ENCODE peak calls at places on chromosomes 12 and 14, in seven cellular contexts. N, X, A, O, M, J and S are unnamed samples.

GRCh38 chr14:31025335-31026075 is at the start of gene AP4S1:
- DNase-seq in N (peak), X (peak), A (no peak), O (peak), M (peak), J (peak), S (no peak)

GRCh38 chr14:100018482-100018881 is 46.7 kb upstream of the EVL start:
- DNase-seq in N (no peak), X (no peak), A (no peak), O (peak), M (no peak), J (peak), S (no peak)

GRCh38 chr12:107318554-107318803 is 225.1 kb upstream of the CRY1 start:
- DNase-seq in N (no peak), X (no peak), A (no peak), O (peak), M (no peak), J (no peak), S (no peak)

GRCh38 chr12:96445743-96446655 is 43.4 kb upstream of the CFAP54 start:
- DNase-seq in N (peak), X (peak), A (no peak), O (peak), M (no peak), J (no peak), S (peak)

GRCh38 chr14:51251486-51251885 is 11.4 kb downstream of the TMX1 start:
- DNase-seq in N (no peak), X (no peak), A (no peak), O (no peak), M (no peak), J (no peak), S (peak)

GRCh38 chr12:117023998-117024960 is 74.9 kb downstream of the TESC start:
- DNase-seq in N (no peak), X (no peak), A (no peak), O (no peak), M (peak), J (no peak), S (no peak)

GRCh38 chr14:104706733-104707628 is 17.0 kb upstream of the ADSS1 start:
- DNase-seq in N (no peak), X (no peak), A (no peak), O (no peak), M (no peak), J (no peak), S (no peak)

GRCh38 chr14:91911474-91912032 is 35.9 kb downstream of the FBLN5 start:
- DNase-seq in N (peak), X (peak), A (peak), O (peak), M (peak), J (no peak), S (no peak)

GRCh38 chr12:52534482-52534881 is 14.3 kb upstream of the KRT5 start:
- DNase-seq in N (no peak), X (no peak), A (no peak), O (peak), M (no peak), J (no peak), S (no peak)

GRCh38 chr12:112939761-112940357 is 1.6 kb downstream of the OAS3 start:
- DNase-seq in N (peak), X (no peak), A (no peak), O (no peak), M (no peak), J (no peak), S (no peak)

GRCh38 chr12:92075425-92075891 is 70.2 kb downstream of the BTG1 start:
- DNase-seq in N (no peak), X (no peak), A (no peak), O (no peak), M (no peak), J (no peak), S (peak)

GRCh38 chr12:101204598-101205304 is 5.3 kb downstream of the SLC5A8 start:
- DNase-seq in N (no peak), X (no peak), A (no peak), O (peak), M (peak), J (no peak), S (no peak)

GRCh38 chr12:102106905-102107304 is 13.0 kb downstream of the NUP37 start:
- DNase-seq in N (no peak), X (no peak), A (no peak), O (no peak), M (no peak), J (no peak), S (no peak)

GRCh38 chr12:50049254-50050118 is 7.9 kb upstream of the ASIC1 start:
- DNase-seq in N (no peak), X (no peak), A (no peak), O (no peak), M (no peak), J (no peak), S (no peak)

GRCh38 chr14:37594916-37595808 is at the start of the genes FOXA1 and TTC6:
- DNase-seq in N (no peak), X (no peak), A (peak), O (peak), M (peak), J (peak), S (no peak)

GRCh38 chr14:73386342-73386741 is 72.0 kb downstream of the NUMB start:
- DNase-seq in N (no peak), X (no peak), A (no peak), O (no peak), M (no peak), J (no peak), S (peak)

GRCh38 chr12:58888131-58888783 is 32.0 kb downstream of the LRIG3 start:
- DNase-seq in N (no peak), X (no peak), A (no peak), O (no peak), M (no peak), J (peak), S (peak)

GRCh38 chr12:25377475-25378179 is 126.9 kb upstream of the KRAS start:
- DNase-seq in N (no peak), X (peak), A (no peak), O (peak), M (no peak), J (no peak), S (peak)

GRCh38 chr14:37583358-37584210 is 11.5 kb downstream of the FOXA1 start:
- DNase-seq in N (no peak), X (no peak), A (no peak), O (peak), M (no peak), J (peak), S (no peak)

GRCh38 chr14:50944647-50945413 is 547 bp upstream of the PYGL start:
- DNase-seq in N (no peak), X (no peak), A (peak), O (peak), M (peak), J (peak), S (peak)

GRCh38 chr12:107670999-107671643 is 14.5 kb upstream of the PWP1 start:
- DNase-seq in N (peak), X (peak), A (peak), O (peak), M (peak), J (peak), S (no peak)

GRCh38 chr12:131242741-131243496 is 289.2 kb downstream of the ADGRD1 start:
- DNase-seq in N (peak), X (no peak), A (peak), O (peak), M (peak), J (no peak), S (no peak)

GRCh38 chr14:95480109-95480886 is 36.2 kb downstream of the SYNE3 start:
- DNase-seq in N (no peak), X (peak), A (no peak), O (peak), M (peak), J (no peak), S (no peak)

GRCh38 chr12:96375173-96375572 is 25.1 kb downstream of the CDK17 start:
- DNase-seq in N (no peak), X (no peak), A (no peak), O (no peak), M (no peak), J (no peak), S (no peak)

GRCh38 chr14:31021576-31021949 is 3.9 kb upstream of the AP4S1 start:
- DNase-seq in N (no peak), X (no peak), A (no peak), O (no peak), M (no peak), J (no peak), S (no peak)

GRCh38 chr12:14846878-14847580 is 3.7 kb upstream of the ART4 start:
- DNase-seq in N (no peak), X (no peak), A (no peak), O (no peak), M (no peak), J (no peak), S (peak)

GRCh38 chr14:50116221-50116956 is at the start of gene VCPKMT:
- DNase-seq in N (peak), X (peak), A (peak), O (peak), M (peak), J (peak), S (peak)

GRCh38 chr14:31954991-31955390 is 122.1 kb upstream of the ARHGAP5 start:
- DNase-seq in N (no peak), X (no peak), A (no peak), O (peak), M (no peak), J (no peak), S (no peak)

GRCh38 chr14:68230941-68231717 is 411.6 kb downstream of the RAD51B start:
- DNase-seq in N (no peak), X (no peak), A (no peak), O (peak), M (no peak), J (peak), S (peak)

GRCh38 chr14:99691111-99691885 is 7.2 kb downstream of the CYP46A1 start:
- DNase-seq in N (no peak), X (no peak), A (no peak), O (no peak), M (no peak), J (no peak), S (no peak)

GRCh38 chr12:27366621-27367020 is 34.0 kb downstream of the BMAL2 start:
- DNase-seq in N (no peak), X (no peak), A (no peak), O (peak), M (no peak), J (no peak), S (no peak)

GRCh38 chr14:76985021-76985420 is 43.5 kb downstream of the IRF2BPL start:
- DNase-seq in N (no peak), X (no peak), A (no peak), O (no peak), M (no peak), J (no peak), S (no peak)

GRCh38 chr12:77010637-77011548 is 54.5 kb downstream of the E2F7 start:
- DNase-seq in N (peak), X (peak), A (peak), O (peak), M (peak), J (peak), S (peak)

GRCh38 chr14:80638620-80639215 is 302.8 kb downstream of the CEP128 start:
- DNase-seq in N (no peak), X (no peak), A (peak), O (peak), M (no peak), J (no peak), S (peak)

GRCh38 chr12:65741662-65742480 is 82.4 kb upstream of the HMGA2 start:
- DNase-seq in N (no peak), X (no peak), A (no peak), O (no peak), M (no peak), J (peak), S (peak)

GRCh38 chr12:110778801-110779577 is 36.3 kb upstream of the PPP1CC start:
- DNase-seq in N (peak), X (no peak), A (no peak), O (no peak), M (no peak), J (no peak), S (no peak)

GRCh38 chr14:52949711-52950409 is 990 bp downstream of the FERMT2 start:
- DNase-seq in N (no peak), X (no peak), A (no peak), O (peak), M (peak), J (no peak), S (peak)

GRCh38 chr14:52949249-52949648 is 1.6 kb downstream of the FERMT2 start:
- DNase-seq in N (no peak), X (no peak), A (no peak), O (no peak), M (no peak), J (no peak), S (no peak)

GRCh38 chr14:52950410-52950897 is 396 bp downstream of the FERMT2 start:
- DNase-seq in N (no peak), X (peak), A (no peak), O (no peak), M (peak), J (peak), S (peak)

GRCh38 chr14:52950898-52951729 is at the start of gene FERMT2:
- DNase-seq in N (no peak), X (no peak), A (peak), O (peak), M (peak), J (peak), S (peak)

DNA sequence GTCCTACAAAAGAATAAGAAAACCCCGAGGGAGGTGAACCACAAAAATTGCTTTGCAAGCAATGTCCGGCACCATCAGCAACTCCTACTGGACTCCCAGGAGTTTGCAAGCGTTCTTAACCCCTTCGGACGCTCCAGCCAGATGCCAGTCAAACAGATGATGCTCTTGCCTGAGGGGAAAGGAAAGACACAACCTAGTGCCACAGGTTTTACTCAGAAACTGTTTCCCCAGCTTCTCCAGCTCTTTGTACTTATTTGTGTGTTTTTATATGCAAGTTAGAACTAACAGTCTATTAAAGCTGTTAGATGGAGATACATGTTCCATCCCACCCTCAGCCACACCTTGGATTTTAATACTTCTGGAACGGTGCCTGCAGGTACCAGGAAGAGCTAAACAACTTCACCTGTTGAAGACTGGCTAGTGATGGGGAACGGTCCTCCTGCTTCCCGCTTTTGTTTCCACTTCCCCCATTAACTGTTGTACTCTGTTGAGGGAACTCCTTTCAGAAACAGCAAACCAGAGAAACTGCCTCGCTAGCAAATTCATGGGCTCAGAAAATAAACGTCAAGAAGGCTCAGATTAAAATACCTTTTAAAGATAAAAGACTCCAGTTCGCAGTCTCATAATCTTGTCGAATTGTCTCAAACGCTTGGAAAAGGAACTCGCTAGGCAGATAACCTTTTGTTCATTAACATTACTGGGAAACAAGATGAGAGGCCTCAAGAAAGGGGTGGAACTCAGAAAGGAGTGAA is 1.1 kb upstream of the FERMT2 start:
- DNase-seq in N (no peak), X (no peak), A (peak), O (peak), M (peak), J (peak), S (peak)
- H3K27ac ChIP-seq in N (no peak), X (no peak), A (peak), O (peak), M (peak), J (peak), S (peak)

DNA sequence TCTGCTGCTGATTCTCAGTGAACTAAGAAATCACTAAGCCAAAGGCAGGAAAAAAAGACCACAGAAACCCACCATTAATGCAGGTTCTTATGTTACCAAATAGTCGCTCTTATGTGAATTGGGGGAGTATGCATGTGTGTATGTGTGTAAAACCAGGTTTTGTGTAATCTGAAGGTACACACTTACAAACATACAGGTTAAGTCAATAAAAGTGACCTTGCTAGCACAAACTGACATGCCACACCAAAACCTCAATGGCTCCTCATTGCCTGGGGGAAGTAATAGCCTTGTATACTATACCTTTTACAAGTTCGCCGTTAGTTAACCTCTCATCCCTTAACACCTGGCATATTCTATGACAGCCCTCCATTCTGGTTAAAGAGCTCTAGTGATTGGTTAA is 29.8 kb upstream of the TMED10 start:
- DNase-seq in N (no peak), X (no peak), A (no peak), O (no peak), M (no peak), J (no peak), S (no peak)
- TF ChIP-seq CTCF in N (no peak), X (no peak), A (no peak), O (no peak), M (no peak), J (no peak), S (no peak)

GRCh38 chr14:64465856-64466554 is 706 bp downstream of the AKAP5 start:
- DNase-seq in N (no peak), X (no peak), A (no peak), O (peak), M (peak), J (no peak), S (peak)
- H3K27ac ChIP-seq in N (no peak), X (no peak), A (no peak), O (no peak), M (no peak), J (no peak), S (no peak)

DNA sequence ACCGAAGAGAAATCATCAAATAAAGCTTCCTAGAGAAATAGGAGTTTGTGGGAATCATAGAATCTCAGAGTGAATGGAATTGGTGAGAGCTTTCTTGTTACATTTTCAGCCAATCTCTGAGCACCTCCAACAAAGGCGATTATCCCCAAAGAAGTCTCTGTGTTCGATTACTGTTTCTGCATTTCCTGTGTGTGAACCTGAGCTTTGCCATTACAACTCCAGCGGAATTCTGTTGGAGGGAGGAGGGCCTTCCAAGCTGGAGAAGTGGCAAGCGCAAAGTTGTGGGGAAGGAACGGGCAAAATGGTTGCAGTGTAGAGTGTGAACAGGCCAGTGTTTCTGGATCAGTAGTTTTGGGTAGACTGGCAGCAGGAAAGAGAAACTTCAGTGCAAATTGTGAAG is 23.1 kb downstream of the TMEM117 start:
- DNase-seq in N (no peak), X (no peak), A (no peak), O (no peak), M (no peak), J (no peak), S (no peak)
- TF ChIP-seq CTCF in N (no peak), X (no peak), A (no peak), O (no peak), M (no peak), J (no peak), S (no peak)

GRCh38 chr12:11813422-11813813 is 163.9 kb downstream of the ETV6 start:
- DNase-seq in N (no peak), X (no peak), A (no peak), O (no peak), M (peak), J (no peak), S (no peak)

GRCh38 chr12:11812558-11813421 is 163.3 kb downstream of the ETV6 start:
- DNase-seq in N (peak), X (peak), A (no peak), O (no peak), M (no peak), J (peak), S (no peak)

GRCh38 chr12:11814362-11814761 is 164.9 kb downstream of the ETV6 start:
- DNase-seq in N (no peak), X (no peak), A (no peak), O (peak), M (no peak), J (no peak), S (peak)

GRCh38 chr12:11810160-11810559 is 160.7 kb downstream of the ETV6 start:
- DNase-seq in N (peak), X (no peak), A (no peak), O (no peak), M (no peak), J (no peak), S (no peak)

GRCh38 chr12:11810962-11811361 is 161.5 kb downstream of the ETV6 start:
- DNase-seq in N (no peak), X (no peak), A (no peak), O (no peak), M (no peak), J (no peak), S (no peak)
- H3K27ac ChIP-seq in N (no peak), X (no peak), A (no peak), O (no peak), M (peak), J (no peak), S (no peak)

GRCh38 chr12:57522019-57522886 is at the start of gene MBD6:
- DNase-seq in N (peak), X (peak), A (peak), O (peak), M (peak), J (peak), S (peak)

GRCh38 chr12:57519758-57520007 is 631 bp downstream of the DDIT3 start:
- DNase-seq in N (peak), X (peak), A (no peak), O (no peak), M (no peak), J (no peak), S (no peak)

GRCh38 chr12:57520008-57520726 is at the start of gene DDIT3:
- DNase-seq in N (peak), X (peak), A (peak), O (peak), M (peak), J (peak), S (peak)

GRCh38 chr12:57522887-57523705 is 472 bp downstream of the MBD6 start:
- DNase-seq in N (peak), X (peak), A (no peak), O (peak), M (peak), J (peak), S (peak)

GRCh38 chr12:57521475-57522018 is 1.1 kb upstream of the MBD6 start:
- DNase-seq in N (no peak), X (peak), A (no peak), O (no peak), M (peak), J (peak), S (peak)
- TF ChIP-seq CTCF in N (peak), X (no peak), A (no peak), O (no peak), M (no peak), J (no peak), S (no peak)

GRCh38 chr12:47265391-47265790 is 185.6 kb upstream of the AMIGO2 start:
- DNase-seq in N (no peak), X (no peak), A (no peak), O (no peak), M (no peak), J (no peak), S (no peak)

GRCh38 chr12:47267571-47267970 is 187.8 kb upstream of the AMIGO2 start:
- DNase-seq in N (no peak), X (no peak), A (no peak), O (peak), M (no peak), J (no peak), S (no peak)

GRCh38 chr12:47268501-47269459 is 189.0 kb upstream of the AMIGO2 start:
- DNase-seq in N (peak), X (no peak), A (no peak), O (peak), M (no peak), J (no peak), S (no peak)

DNA sequence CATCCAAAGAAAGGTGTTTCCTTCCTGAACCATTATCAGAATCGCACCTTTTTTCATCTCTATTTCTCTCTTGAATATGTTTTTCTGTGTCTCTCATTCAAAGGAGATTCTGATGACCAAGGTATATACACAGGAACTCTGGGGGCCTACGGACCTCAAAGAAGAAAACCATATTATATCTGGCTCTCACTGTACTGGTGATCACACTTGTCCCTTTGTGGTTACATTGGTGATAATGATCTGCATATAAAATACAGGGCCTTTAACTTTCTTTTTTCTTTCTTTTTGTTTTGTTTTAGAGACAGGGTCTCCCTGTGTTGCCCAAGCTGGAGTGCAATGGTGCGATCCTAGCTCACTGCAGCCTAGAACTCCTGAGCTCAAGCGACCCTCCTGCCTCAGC is 185.2 kb upstream of the AMIGO2 start:
- DNase-seq in N (no peak), X (no peak), A (no peak), O (no peak), M (no peak), J (no peak), S (no peak)
- H3K27ac ChIP-seq in N (no peak), X (no peak), A (no peak), O (no peak), M (no peak), J (no peak), S (no peak)